ENCODE peak calls at places on chromosome 18, in five cellular contexts. C is HEK293T, D is AG04450, O is HepG2, H is ELR. S is an unnamed sample.
A peak's percentile ranks its signal among the peaks of the same experiment; 100 is the strongest.

GRCh38 chr18:61541673-61542072 is 208.4 kb downstream of the CDH20 start:
- DNase-seq in D (no peak), O (no peak), C (no peak), H (no peak), S (no peak)

GRCh38 chr18:10164241-10165160 is 250.7 kb downstream of the VAPA start:
- DNase-seq in D (no peak), O (no peak), C (no peak), H (no peak), S (no peak)

GRCh38 chr18:46171331-46171730 is 67.1 kb downstream of the HAUS1 start:
- DNase-seq in O (no peak), D (no peak), C (no peak), H (no peak), S (no peak)

GRCh38 chr18:21342372-21342771 is 100.3 kb downstream of the GREB1L start:
- DNase-seq in O (no peak), H (no peak), D (no peak), C (no peak), S (peak; percentile 23)

GRCh38 chr18:9017900-9018217 is 84.6 kb upstream of the NDUFV2 start:
- DNase-seq in H (peak; percentile 93), C (no peak), D (no peak), O (no peak), S (peak; percentile 62)

GRCh38 chr18:55323051-55323994 is 264.7 kb downstream of the TCF4 start:
- DNase-seq in O (no peak), D (no peak), C (no peak), H (peak; percentile 53), S (peak; percentile 33)

GRCh38 chr18:75477913-75478312 is 50.4 kb upstream of the SMIM21 start:
- DNase-seq in D (no peak), C (no peak), H (peak; percentile 40), O (no peak), S (peak; percentile 49)

GRCh38 chr18:27793013-27793412 is 383.9 kb downstream of the CDH2 start:
- DNase-seq in C (no peak), D (no peak), O (no peak), H (no peak), S (no peak)

GRCh38 chr18:61967242-61967891 is 74.6 kb upstream of the RNF152 start:
- DNase-seq in O (no peak), D (no peak), H (no peak), C (no peak), S (no peak)

GRCh38 chr18:46660955-46661749 is 4.1 kb upstream of the LOXHD1 start:
- DNase-seq in C (peak; percentile 8), H (peak; percentile 37), O (peak; percentile 4), D (no peak), S (peak; percentile 41)

GRCh38 chr18:11947214-11948119 is 33.8 kb upstream of the IMPA2 start:
- DNase-seq in H (peak; percentile 96), C (no peak), O (peak; percentile 79), D (peak; percentile 87), S (peak; percentile 91)

GRCh38 chr18:75200644-75201272 is 8.2 kb downstream of the PTGR3 start:
- DNase-seq in O (no peak), C (no peak), H (peak; percentile 26), D (no peak), S (no peak)

GRCh38 chr18:40058811-40059570 is 1896.0 kb upstream of the PIK3C3 start:
- DNase-seq in D (no peak), H (no peak), C (no peak), O (no peak), S (no peak)

GRCh38 chr18:1053654-1054315 is 149.1 kb downstream of the ADCYAP1 start:
- DNase-seq in C (no peak), D (no peak), O (no peak), H (no peak), S (no peak)

GRCh38 chr18:55588001-55588875 is at the start of gene TCF4:
- DNase-seq in C (peak; percentile 26), D (no peak), O (no peak), H (peak; percentile 71), S (peak; percentile 70)

GRCh38 chr18:47077111-47077510 is 41.7 kb upstream of the ELOA2 start:
- DNase-seq in C (no peak), D (no peak), O (no peak), H (no peak), S (no peak)

GRCh38 chr18:55494899-55495298 is 93.1 kb downstream of the TCF4 start:
- DNase-seq in C (no peak), O (no peak), H (peak; percentile 68), D (no peak), S (no peak)

GRCh38 chr18:10431680-10432079 is 22.8 kb upstream of the APCDD1 start:
- DNase-seq in H (no peak), D (no peak), O (no peak), C (no peak), S (no peak)

GRCh38 chr18:48529796-48530195 is 9.0 kb upstream of the CTIF start:
- DNase-seq in C (no peak), O (no peak), D (no peak), H (peak; percentile 76), S (no peak)

GRCh38 chr18:79480171-79480981 is 84.6 kb downstream of the NFATC1 start:
- DNase-seq in C (no peak), D (no peak), H (no peak), O (no peak), S (no peak)

GRCh38 chr18:45997689-45998088 is 30.6 kb upstream of the EPG5 start:
- DNase-seq in D (no peak), C (no peak), H (no peak), O (no peak), S (no peak)

GRCh38 chr18:24731981-24732380 is 271.5 kb downstream of the HRH4 start:
- DNase-seq in H (peak; percentile 8), O (no peak), D (no peak), C (no peak), S (no peak)

GRCh38 chr18:49561377-49562193 is at the start of gene LIPG:
- DNase-seq in H (peak; percentile 56), C (peak; percentile 64), D (no peak), O (peak; percentile 34), S (peak; percentile 77)

GRCh38 chr18:54204883-54205282 is 19.6 kb downstream of the MBD2 start:
- DNase-seq in C (no peak), O (no peak), D (no peak), H (no peak), S (no peak)

GRCh38 chr18:78769502-78770113 is 210.0 kb upstream of the SALL3 start:
- DNase-seq in O (no peak), H (no peak), C (no peak), D (no peak), S (no peak)

GRCh38 chr18:48899558-48900174 is 51.1 kb downstream of the SMAD7 start:
- DNase-seq in O (no peak), D (no peak), H (peak; percentile 24), C (no peak), S (no peak)

GRCh38 chr18:23710068-23710527 is 20.8 kb downstream of the LAMA3 start:
- DNase-seq in H (peak; percentile 50), D (no peak), C (no peak), O (no peak), S (no peak)

GRCh38 chr18:47594621-47595086 is 335.8 kb downstream of the SMAD2 start:
- DNase-seq in H (no peak), D (no peak), O (no peak), C (no peak), S (no peak)

GRCh38 chr18:13684546-13684945 is 41.8 kb downstream of the FAM210A start:
- DNase-seq in C (peak; percentile 5), D (no peak), H (no peak), O (no peak), S (no peak)

GRCh38 chr18:75128051-75128605 is 80.8 kb downstream of the PTGR3 start:
- DNase-seq in O (no peak), D (no peak), H (no peak), C (no peak), S (no peak)

GRCh38 chr18:22525313-22525712 is 107.6 kb upstream of the CTAGE1 start:
- DNase-seq in O (no peak), C (no peak), H (no peak), D (no peak), S (no peak)

GRCh38 chr18:39604836-39605235 is 2039.2 kb upstream of the CELF4 start:
- DNase-seq in H (peak; percentile 50), C (no peak), O (no peak), D (no peak), S (peak; percentile 7)

GRCh38 chr18:77059294-77059916 is 73.2 kb downstream of the MBP start:
- DNase-seq in C (peak; percentile 27), O (peak; percentile 65), H (peak; percentile 81), D (no peak), S (peak; percentile 82)

GRCh38 chr18:6994719-6995430 is 122.7 kb downstream of the LAMA1 start:
- DNase-seq in O (no peak), H (peak; percentile 24), C (no peak), D (no peak), S (no peak)

GRCh38 chr18:26757263-26758019 is 108.1 kb downstream of the AQP4 start:
- DNase-seq in C (no peak), O (no peak), D (no peak), H (no peak), S (no peak)

S was measured in dermis blood vessel endothelial cell.